ENCODE peak calls at places on chromosomes 12 and 14, in ten cellular contexts. One of them, this sample, is unnamed.

GRCh38 chr14:95545769-95546168 is 10.9 kb downstream of the GLRX5 start:
- DNase-seq in stomach: no peak
- DNase-seq in suprapubic skin: no peak
- DNase-seq in lower leg skin: no peak
- DNase-seq in prostate gland: no peak
- DNase-seq in uterus: no peak
- DNase-seq in GM12892: no peak
- DNase-seq in K562: no peak
- DNase-seq in heart left ventricle: no peak
- DNase-seq in ovary: no peak
- DNase-seq in this sample: no peak

GRCh38 chr14:23067847-23068791 is 10.8 kb upstream of the CDH24 start:
- DNase-seq in stomach: no peak
- DNase-seq in suprapubic skin: no peak
- DNase-seq in lower leg skin: no peak
- DNase-seq in prostate gland: no peak
- DNase-seq in uterus: no peak
- DNase-seq in GM12892: no peak
- DNase-seq in K562: peak
- DNase-seq in heart left ventricle: no peak
- DNase-seq in ovary: no peak
- DNase-seq in this sample: no peak

GRCh38 chr12:110349521-110350151 is 53.9 kb downstream of the ANAPC7 start:
- DNase-seq in stomach: no peak
- DNase-seq in suprapubic skin: no peak
- DNase-seq in lower leg skin: no peak
- DNase-seq in prostate gland: no peak
- DNase-seq in uterus: no peak
- DNase-seq in GM12892: no peak
- DNase-seq in K562: no peak
- DNase-seq in heart left ventricle: no peak
- DNase-seq in ovary: no peak
- DNase-seq in this sample: no peak

GRCh38 chr12:68856510-68856909 is 48.5 kb downstream of the MDM2 start:
- DNase-seq in stomach: no peak
- DNase-seq in suprapubic skin: no peak
- DNase-seq in lower leg skin: no peak
- DNase-seq in prostate gland: no peak
- DNase-seq in uterus: no peak
- DNase-seq in GM12892: no peak
- DNase-seq in K562: no peak
- DNase-seq in heart left ventricle: no peak
- DNase-seq in ovary: no peak
- DNase-seq in this sample: no peak

GRCh38 chr12:119797090-119797489 is 80.0 kb downstream of the CIT start:
- DNase-seq in stomach: no peak
- DNase-seq in suprapubic skin: no peak
- DNase-seq in lower leg skin: no peak
- DNase-seq in prostate gland: no peak
- DNase-seq in uterus: no peak
- DNase-seq in GM12892: no peak
- DNase-seq in K562: no peak
- DNase-seq in heart left ventricle: no peak
- DNase-seq in ovary: no peak
- DNase-seq in this sample: no peak

GRCh38 chr14:29262979-29263378 is 496.4 kb downstream of the FOXG1 start:
- DNase-seq in stomach: no peak
- DNase-seq in suprapubic skin: no peak
- DNase-seq in lower leg skin: no peak
- DNase-seq in prostate gland: no peak
- DNase-seq in uterus: no peak
- DNase-seq in GM12892: no peak
- DNase-seq in K562: no peak
- DNase-seq in heart left ventricle: no peak
- DNase-seq in ovary: no peak
- DNase-seq in this sample: no peak

GRCh38 chr12:29741342-29742241 is 42.1 kb downstream of the TMTC1 start:
- DNase-seq in stomach: no peak
- DNase-seq in suprapubic skin: no peak
- DNase-seq in lower leg skin: no peak
- DNase-seq in prostate gland: no peak
- DNase-seq in uterus: no peak
- DNase-seq in GM12892: no peak
- DNase-seq in K562: no peak
- DNase-seq in heart left ventricle: no peak
- DNase-seq in ovary: no peak
- DNase-seq in this sample: no peak

GRCh38 chr12:74441872-74442271 is 95.8 kb upstream of the ATXN7L3B start:
- DNase-seq in stomach: no peak
- DNase-seq in suprapubic skin: no peak
- DNase-seq in lower leg skin: no peak
- DNase-seq in prostate gland: no peak
- DNase-seq in uterus: no peak
- DNase-seq in GM12892: no peak
- DNase-seq in K562: no peak
- DNase-seq in heart left ventricle: no peak
- DNase-seq in ovary: no peak
- DNase-seq in this sample: no peak

GRCh38 chr12:121536058-121536928 is 44.5 kb downstream of the KDM2B start:
- DNase-seq in stomach: peak
- DNase-seq in suprapubic skin: peak
- DNase-seq in lower leg skin: peak
- DNase-seq in prostate gland: peak
- DNase-seq in uterus: peak
- DNase-seq in GM12892: peak
- DNase-seq in K562: peak
- DNase-seq in heart left ventricle: peak
- DNase-seq in ovary: peak
- DNase-seq in this sample: no peak

GRCh38 chr12:31325524-31325875 is 450 bp downstream of the SINHCAF start:
- DNase-seq in stomach: peak
- DNase-seq in suprapubic skin: peak
- DNase-seq in lower leg skin: peak
- DNase-seq in prostate gland: no peak
- DNase-seq in uterus: peak
- DNase-seq in GM12892: peak
- DNase-seq in K562: peak
- DNase-seq in heart left ventricle: no peak
- DNase-seq in ovary: no peak
- DNase-seq in this sample: no peak

DNA sequence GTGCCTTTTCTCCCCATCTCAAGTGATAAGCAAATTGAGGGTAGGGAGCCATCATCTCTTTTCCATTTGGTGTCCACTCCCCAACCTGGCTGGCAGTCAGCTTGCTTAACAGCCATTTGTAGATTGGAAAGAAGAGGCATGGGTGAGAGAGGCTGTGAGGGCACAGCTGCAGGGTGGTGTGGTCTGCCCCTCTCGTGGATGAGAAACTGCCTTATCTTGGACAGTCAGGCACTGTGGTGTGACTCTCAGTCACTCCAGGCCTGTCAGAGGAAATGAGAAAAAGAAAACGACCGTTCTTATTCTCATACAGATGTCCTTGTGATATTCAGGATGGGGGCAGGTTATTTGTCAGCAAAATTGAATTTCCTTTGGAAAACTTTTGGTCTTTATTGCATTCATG is 65.1 kb upstream of the SRSF5 start:
- DNase-seq in stomach: no peak
- DNase-seq in suprapubic skin: no peak
- DNase-seq in lower leg skin: no peak
- DNase-seq in prostate gland: no peak
- DNase-seq in uterus: no peak
- DNase-seq in GM12892: no peak
- DNase-seq in K562: no peak
- DNase-seq in heart left ventricle: no peak
- DNase-seq in ovary: no peak
- DNase-seq in this sample: no peak
- TF ChIP-seq POLR2A in stomach: no peak
- TF ChIP-seq POLR2A in suprapubic skin: no peak
- TF ChIP-seq POLR2A in lower leg skin: no peak
- TF ChIP-seq POLR2A in prostate gland: no peak
- TF ChIP-seq POLR2A in uterus: no peak
- TF ChIP-seq POLR2A in GM12892: no peak
- TF ChIP-seq POLR2A in K562: no peak
- TF ChIP-seq POLR2A in heart left ventricle: no peak
- TF ChIP-seq POLR2A in ovary: no peak
- TF ChIP-seq POLR2A in this sample: no peak

DNA sequence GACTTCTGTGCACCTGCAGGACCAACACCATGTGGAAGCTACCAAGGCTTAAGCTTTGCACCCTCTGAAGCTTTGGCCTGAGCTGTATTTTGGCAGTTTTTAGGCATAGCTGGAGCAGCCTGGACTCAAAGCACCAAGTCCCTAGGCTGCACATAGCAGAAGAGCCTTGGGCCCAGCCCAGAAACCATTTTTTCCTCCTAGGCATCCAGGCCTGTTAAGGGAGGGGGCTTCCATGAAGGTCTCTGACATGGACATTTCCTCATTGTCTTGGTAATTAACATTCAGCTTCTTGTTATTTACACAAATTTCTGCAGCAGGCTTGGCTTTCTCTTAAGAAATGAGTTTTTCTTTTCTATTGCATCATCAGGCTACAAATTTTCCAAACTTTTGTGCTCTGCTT is 475.8 kb upstream of the FLRT2 start:
- DNase-seq in stomach: no peak
- DNase-seq in suprapubic skin: no peak
- DNase-seq in lower leg skin: no peak
- DNase-seq in prostate gland: no peak
- DNase-seq in uterus: no peak
- DNase-seq in GM12892: no peak
- DNase-seq in K562: no peak
- DNase-seq in heart left ventricle: no peak
- DNase-seq in ovary: no peak
- DNase-seq in this sample: no peak
- TF ChIP-seq POLR2A in stomach: no peak
- TF ChIP-seq POLR2A in suprapubic skin: no peak
- TF ChIP-seq POLR2A in lower leg skin: no peak
- TF ChIP-seq POLR2A in prostate gland: no peak
- TF ChIP-seq POLR2A in uterus: no peak
- TF ChIP-seq POLR2A in GM12892: no peak
- TF ChIP-seq POLR2A in K562: no peak
- TF ChIP-seq POLR2A in heart left ventricle: no peak
- TF ChIP-seq POLR2A in ovary: no peak
- TF ChIP-seq POLR2A in this sample: no peak

GRCh38 chr12:112386726-112387125 is 4.5 kb upstream of the HECTD4 start:
- DNase-seq in stomach: no peak
- DNase-seq in suprapubic skin: no peak
- DNase-seq in lower leg skin: no peak
- DNase-seq in prostate gland: no peak
- DNase-seq in uterus: peak
- DNase-seq in GM12892: no peak
- DNase-seq in K562: peak
- DNase-seq in heart left ventricle: no peak
- DNase-seq in ovary: peak
- DNase-seq in this sample: no peak

GRCh38 chr12:112380663-112381420 is 1.4 kb downstream of the HECTD4 start:
- DNase-seq in stomach: no peak
- DNase-seq in suprapubic skin: no peak
- DNase-seq in lower leg skin: no peak
- DNase-seq in prostate gland: no peak
- DNase-seq in uterus: no peak
- DNase-seq in GM12892: no peak
- DNase-seq in K562: no peak
- DNase-seq in heart left ventricle: no peak
- DNase-seq in ovary: no peak
- DNase-seq in this sample: no peak

GRCh38 chr12:112382866-112383265 is 635 bp upstream of the HECTD4 start:
- DNase-seq in stomach: no peak
- DNase-seq in suprapubic skin: no peak
- DNase-seq in lower leg skin: no peak
- DNase-seq in prostate gland: no peak
- DNase-seq in uterus: no peak
- DNase-seq in GM12892: no peak
- DNase-seq in K562: no peak
- DNase-seq in heart left ventricle: no peak
- DNase-seq in ovary: no peak
- DNase-seq in this sample: no peak

GRCh38 chr12:112381421-112381897 is 772 bp downstream of the HECTD4 start:
- DNase-seq in stomach: peak
- DNase-seq in suprapubic skin: peak
- DNase-seq in lower leg skin: peak
- DNase-seq in prostate gland: peak
- DNase-seq in uterus: peak
- DNase-seq in GM12892: peak
- DNase-seq in K562: no peak
- DNase-seq in heart left ventricle: no peak
- DNase-seq in ovary: no peak
- DNase-seq in this sample: no peak

DNA sequence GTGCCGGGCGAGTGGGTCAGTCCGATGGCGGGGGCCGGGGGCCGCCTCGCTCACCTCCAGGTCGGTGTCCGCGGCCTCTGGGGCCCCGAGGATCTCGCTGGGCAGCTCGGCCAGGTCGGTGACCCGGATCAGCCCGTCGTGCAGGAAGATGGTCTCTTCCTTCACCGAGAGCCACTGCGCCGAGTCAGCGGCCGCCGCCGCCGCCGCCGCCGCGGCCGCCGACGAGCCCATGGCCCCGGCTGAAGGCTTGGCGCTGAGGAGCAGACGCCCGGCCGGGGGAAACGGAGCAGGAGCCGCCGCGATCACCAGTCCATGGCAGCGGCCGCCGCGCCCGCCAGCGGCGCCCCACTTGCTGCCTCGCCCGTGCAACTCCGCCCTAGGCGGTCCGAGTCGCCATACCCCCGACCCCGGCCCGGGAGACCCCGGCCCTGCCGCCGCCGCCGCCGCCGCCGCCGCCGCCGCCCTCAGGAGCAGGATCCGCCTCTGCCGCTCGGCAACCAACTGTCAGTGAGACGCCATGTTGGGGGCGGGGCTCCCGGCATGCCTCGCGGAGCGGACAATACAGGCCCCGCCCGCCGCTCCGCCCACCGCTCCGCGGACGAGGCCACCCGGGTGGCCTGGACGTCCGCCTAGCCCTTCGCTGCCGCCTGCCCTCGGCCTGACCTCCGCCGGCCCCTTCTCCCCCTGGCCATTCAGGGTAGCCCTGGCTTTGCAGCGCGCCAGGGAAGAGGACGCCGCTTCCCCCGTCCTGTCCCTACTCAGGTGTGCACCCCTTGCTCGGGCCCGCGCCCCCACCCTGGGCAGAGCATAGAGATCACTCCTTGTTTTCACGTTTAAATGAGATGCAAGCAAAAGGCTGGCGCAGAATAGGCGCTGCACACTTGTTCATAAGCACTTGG is at the start of gene HECTD4:
- DNase-seq in stomach: peak
- DNase-seq in suprapubic skin: peak
- DNase-seq in lower leg skin: peak
- DNase-seq in prostate gland: peak
- DNase-seq in uterus: peak
- DNase-seq in GM12892: peak
- DNase-seq in K562: peak
- DNase-seq in heart left ventricle: peak
- DNase-seq in ovary: peak
- DNase-seq in this sample: peak
- TF ChIP-seq POLR2A in stomach: no peak
- TF ChIP-seq POLR2A in suprapubic skin: no peak
- TF ChIP-seq POLR2A in lower leg skin: no peak
- TF ChIP-seq POLR2A in prostate gland: peak
- TF ChIP-seq POLR2A in uterus: peak
- TF ChIP-seq POLR2A in GM12892: peak
- TF ChIP-seq POLR2A in K562: peak
- TF ChIP-seq POLR2A in heart left ventricle: peak
- TF ChIP-seq POLR2A in ovary: peak
- TF ChIP-seq POLR2A in this sample: no peak

GRCh38 chr14:21191809-21192446 is 36.1 kb upstream of the OR5AU1 start:
- DNase-seq in stomach: peak
- DNase-seq in suprapubic skin: peak
- DNase-seq in lower leg skin: peak
- DNase-seq in prostate gland: peak
- DNase-seq in uterus: peak
- DNase-seq in GM12892: peak
- DNase-seq in K562: peak
- DNase-seq in heart left ventricle: peak
- DNase-seq in ovary: peak
- DNase-seq in this sample: peak
- TF ChIP-seq POLR2A in stomach: no peak
- TF ChIP-seq POLR2A in suprapubic skin: no peak
- TF ChIP-seq POLR2A in lower leg skin: no peak
- TF ChIP-seq POLR2A in prostate gland: no peak
- TF ChIP-seq POLR2A in uterus: no peak
- TF ChIP-seq POLR2A in GM12892: no peak
- TF ChIP-seq POLR2A in K562: no peak
- TF ChIP-seq POLR2A in heart left ventricle: no peak
- TF ChIP-seq POLR2A in ovary: no peak
- TF ChIP-seq POLR2A in this sample: no peak